ENCODE peak calls at places on chromosome 18, in eight cellular contexts. Q, X, V, N, O, Y, H and E are unnamed samples.

GRCh38 chr18:65221736-65222135 is 529.1 kb upstream of the CDH7 start:
- DNase-seq in Q (no peak), X (peak; percentile 63), V (no peak), N (no peak), O (no peak), Y (no peak), H (no peak), E (no peak)

GRCh38 chr18:76874643-76875389 is 52.5 kb downstream of the ZNF236 start:
- DNase-seq in Q (no peak), X (no peak), V (no peak), N (peak; percentile 46), O (no peak), Y (peak; percentile 14), H (no peak), E (no peak)

GRCh38 chr18:13159579-13159978 is 59.0 kb upstream of the LDLRAD4 start:
- DNase-seq in Q (no peak), X (peak; percentile 70), V (no peak), N (peak; percentile 44), O (peak; percentile 40), Y (peak; percentile 55), H (peak; percentile 52), E (no peak)

GRCh38 chr18:3453540-3454364 is 3.8 kb downstream of the TGIF1 start:
- DNase-seq in Q (peak; percentile 56), X (peak; percentile 37), V (peak; percentile 52), N (no peak), O (no peak), Y (peak; percentile 94), H (peak; percentile 96), E (no peak)

GRCh38 chr18:10430696-10431095 is 23.7 kb upstream of the APCDD1 start:
- DNase-seq in Q (no peak), X (no peak), V (no peak), N (no peak), O (no peak), Y (no peak), H (no peak), E (no peak)

GRCh38 chr18:9446839-9447238 is 28.5 kb upstream of the RALBP1 start:
- DNase-seq in Q (no peak), X (no peak), V (no peak), N (no peak), O (no peak), Y (no peak), H (no peak), E (no peak)

GRCh38 chr18:49698596-49699025 is 114.7 kb downstream of the ACAA2 start:
- DNase-seq in Q (no peak), X (no peak), V (no peak), N (no peak), O (no peak), Y (no peak), H (no peak), E (no peak)

GRCh38 chr18:45775241-45775676 is 50.2 kb upstream of the SIGLEC15 start:
- DNase-seq in Q (peak; percentile 81), X (no peak), V (peak; percentile 78), N (no peak), O (peak; percentile 43), Y (no peak), H (no peak), E (peak; percentile 12)

GRCh38 chr18:63365909-63366269 is 1.1 kb downstream of the KDSR start:
- DNase-seq in Q (no peak), X (no peak), V (no peak), N (no peak), O (peak; percentile 3), Y (no peak), H (no peak), E (peak; percentile 43)

GRCh38 chr18:76741346-76741745 is 81.0 kb upstream of the ZNF236 start:
- DNase-seq in Q (no peak), X (no peak), V (no peak), N (no peak), O (no peak), Y (no peak), H (peak; percentile 39), E (no peak)

GRCh38 chr18:44636241-44636640 is 44.4 kb upstream of the SETBP1 start:
- DNase-seq in Q (no peak), X (no peak), V (no peak), N (no peak), O (no peak), Y (no peak), H (no peak), E (no peak)

GRCh38 chr18:69480460-69480859 is 79.8 kb downstream of the DOK6 start:
- DNase-seq in Q (no peak), X (no peak), V (no peak), N (no peak), O (no peak), Y (no peak), H (no peak), E (no peak)

GRCh38 chr18:21110667-21111350 is 804 bp downstream of the ROCK1 start:
- DNase-seq in Q (peak; percentile 64), X (peak; percentile 28), V (peak; percentile 32), N (peak; percentile 21), O (no peak), Y (peak; percentile 56), H (peak; percentile 45), E (peak; percentile 50)

GRCh38 chr18:61039251-61039650 is 294.0 kb upstream of the CDH20 start:
- DNase-seq in Q (no peak), X (no peak), V (no peak), N (no peak), O (no peak), Y (no peak), H (no peak), E (no peak)

GRCh38 chr18:39681061-39681460 is 2115.5 kb upstream of the CELF4 start:
- DNase-seq in Q (no peak), X (no peak), V (no peak), N (no peak), O (no peak), Y (no peak), H (no peak), E (no peak)

GRCh38 chr18:43665239-43665788 is 388.0 kb upstream of the SYT4 start:
- DNase-seq in Q (no peak), X (no peak), V (no peak), N (no peak), O (no peak), Y (peak; percentile 63), H (peak; percentile 81), E (no peak)

GRCh38 chr18:69992776-69993175 is 45.1 kb upstream of the CD226 start:
- DNase-seq in Q (no peak), X (no peak), V (no peak), N (no peak), O (no peak), Y (no peak), H (peak; percentile 74), E (no peak)

GRCh38 chr18:48164096-48164475 is 233.6 kb upstream of the SMAD2 start:
- DNase-seq in Q (no peak), X (no peak), V (no peak), N (no peak), O (no peak), Y (no peak), H (no peak), E (no peak)

GRCh38 chr18:3051718-3052410 is 38.9 kb upstream of the LPIN2 start:
- DNase-seq in Q (no peak), X (no peak), V (no peak), N (peak; percentile 31), O (peak; percentile 23), Y (no peak), H (no peak), E (no peak)

GRCh38 chr18:3114456-3114855 is 101.5 kb upstream of the LPIN2 start:
- DNase-seq in Q (no peak), X (no peak), V (no peak), N (peak; percentile 19), O (no peak), Y (no peak), H (no peak), E (no peak)

DNA sequence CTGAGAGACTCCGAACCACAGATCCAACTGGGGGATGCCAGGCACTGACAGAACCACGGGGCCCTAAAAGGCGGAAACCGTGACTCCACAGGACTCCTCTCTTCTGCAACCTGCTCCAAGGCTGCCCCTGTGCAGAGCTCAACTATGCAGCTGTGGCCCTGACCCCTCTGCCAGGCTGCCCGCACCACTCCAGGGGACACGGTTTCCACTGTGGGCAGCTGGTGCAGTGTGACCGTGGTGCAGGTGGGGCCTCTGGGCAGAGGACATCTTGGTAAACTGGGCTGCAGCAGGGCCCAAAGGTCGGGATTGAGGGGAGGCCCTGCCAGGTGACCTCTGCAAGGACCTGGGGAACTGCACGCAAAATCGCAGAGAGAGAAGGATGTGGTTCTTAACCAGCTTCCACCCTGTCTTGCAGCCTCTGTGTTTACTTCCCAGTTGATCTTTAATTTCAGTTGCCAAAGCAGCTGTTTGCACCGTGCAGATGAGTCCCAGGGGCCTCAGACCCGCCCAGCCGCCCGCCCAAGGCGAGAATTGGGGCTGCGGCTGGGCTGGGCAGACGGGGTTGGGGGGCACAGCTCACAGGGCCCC is 104.6 kb upstream of the CTDP1 start:
- DNase-seq in Q (peak; percentile 53), X (peak; percentile 47), V (peak; percentile 6), N (peak; percentile 5), O (no peak), Y (no peak), H (no peak), E (no peak)
- H3K27ac ChIP-seq in Q (no peak overlapping the region), X (peak overlapping the region; percentile 85), V (peak overlapping the region; percentile 76), N (no peak overlapping the region), O (no peak overlapping the region), Y (no peak overlapping the region), H (no peak overlapping the region), E (no peak overlapping the region)

GRCh38 chr18:58639751-58640427 is 11.0 kb upstream of the ALPK2 start:
- DNase-seq in Q (no peak), X (no peak), V (no peak), N (no peak), O (no peak), Y (peak; percentile 50), H (peak; percentile 63), E (no peak)

GRCh38 chr18:58640428-58640805 is 11.5 kb upstream of the ALPK2 start:
- DNase-seq in Q (no peak), X (no peak), V (no peak), N (no peak), O (no peak), Y (no peak), H (no peak), E (no peak)

GRCh38 chr18:58638446-58638845 is 9.6 kb upstream of the ALPK2 start:
- DNase-seq in Q (no peak), X (no peak), V (no peak), N (no peak), O (no peak), Y (no peak), H (no peak), E (no peak)

GRCh38 chr18:58640891-58641610 is 12.2 kb upstream of the ALPK2 start:
- DNase-seq in Q (no peak), X (no peak), V (no peak), N (no peak), O (no peak), Y (no peak), H (no peak), E (no peak)

GRCh38 chr18:58639237-58639636 is 10.3 kb upstream of the ALPK2 start:
- DNase-seq in Q (no peak), X (no peak), V (no peak), N (no peak), O (no peak), Y (no peak), H (no peak), E (no peak)
- H3K27ac ChIP-seq in Q (no peak overlapping the region), X (no peak overlapping the region), V (no peak overlapping the region), N (no peak overlapping the region), O (peak overlapping the region; percentile 89), Y (peak overlapping the region; percentile 33), H (no peak overlapping the region), E (no peak overlapping the region)

GRCh38 chr18:27546991-27547390 is 361.9 kb upstream of the CHST9 start:
- DNase-seq in Q (no peak), X (no peak), V (no peak), N (no peak), O (no peak), Y (no peak), H (peak; percentile 28), E (no peak)
- H3K27ac ChIP-seq in Q (no peak overlapping the region), X (no peak overlapping the region), V (no peak overlapping the region), N (peak overlapping the region; percentile 14), O (no peak overlapping the region), Y (no peak overlapping the region), H (no peak overlapping the region), E (no peak overlapping the region)

GRCh38 chr18:32018331-32019250 is at the start of gene RNF125:
- DNase-seq in Q (peak; percentile 85), X (peak; percentile 76), V (peak; percentile 79), N (peak; percentile 63), O (peak; percentile 39), Y (peak; percentile 32), H (peak; percentile 94), E (peak; percentile 62)
- H3K27ac ChIP-seq in Q (peak within 1 kb of the TSS; percentile 72), X (no peak within 1 kb of the TSS), V (peak within 1 kb of the TSS; percentile 87), N (no peak within 1 kb of the TSS), O (peak within 1 kb of the TSS; percentile 77), Y (no peak within 1 kb of the TSS), H (no peak within 1 kb of the TSS), E (peak within 1 kb of the TSS; percentile 94)